ENCODE peak calls at places on chromosomes 11 and 22, in ten cellular contexts. B is OCI-LY7, D is progenitor cell of endocrine pancreas, Y is WERI-Rb-1, T is bronchial epithelial cell, Z is GM06990, P is Peyer's patch, S is IMR-90, H is astrocyte of the spinal cord, L is hepatocyte. N is an unnamed sample.

GRCh38 chr11:28834877-28835276 is 726.7 kb downstream of the METTL15 start:
- DNase-seq in H (peak; percentile 88), Y (peak; percentile 73), L (no peak), S (peak; percentile 97), D (no peak), B (no peak), T (peak; percentile 84), Z (no peak), P (no peak), N (no peak)

GRCh38 chr22:44930711-44931035 is 79.1 kb downstream of the PHF21B start:
- DNase-seq in B (no peak), H (no peak), S (no peak), T (no peak), P (no peak), L (no peak), Z (no peak), Y (no peak), D (no peak), N (no peak)

GRCh38 chr22:23387827-23388491 is 192.1 kb downstream of the IGLL1 start:
- DNase-seq in H (no peak), S (no peak), L (no peak), T (no peak), D (no peak), Z (no peak), Y (no peak), B (no peak), P (peak; percentile 52), N (no peak)

GRCh38 chr11:8715501-8715900 is 32.9 kb downstream of the RPL27A start:
- DNase-seq in B (no peak), Y (no peak), L (no peak), T (no peak), Z (no peak), H (no peak), D (no peak), P (no peak), S (no peak), N (no peak)

GRCh38 chr11:78212586-78213371 is 24.1 kb downstream of the USP35 start:
- DNase-seq in P (no peak), L (no peak), D (no peak), Z (no peak), S (peak; percentile 76), B (no peak), H (peak; percentile 13), T (no peak), Y (no peak), N (no peak)

GRCh38 chr11:71420455-71421241 is 27.5 kb downstream of the DHCR7 start:
- DNase-seq in T (peak; percentile 51), Z (peak; percentile 37), P (no peak), S (peak; percentile 55), D (peak; percentile 51), L (peak; percentile 75), B (peak; percentile 81), Y (peak; percentile 68), H (peak; percentile 41), N (peak; percentile 45)

GRCh38 chr11:70140859-70141489 is 62.1 kb upstream of the FADD start:
- DNase-seq in T (no peak), Z (no peak), P (no peak), B (no peak), D (no peak), S (peak; percentile 36), L (no peak), Y (no peak), H (no peak), N (no peak)

GRCh38 chr11:121451178-121451981 is 734 bp upstream of the SORL1 start:
- DNase-seq in Y (no peak), P (peak; percentile 89), T (no peak), S (no peak), H (no peak), L (peak; percentile 83), Z (no peak), D (no peak), B (peak; percentile 79), N (no peak)

GRCh38 chr11:1375955-1376258 is 13.8 kb upstream of the BRSK2 start:
- DNase-seq in T (no peak), S (no peak), L (no peak), P (no peak), D (no peak), Y (no peak), Z (no peak), B (no peak), H (no peak), N (no peak)

GRCh38 chr22:49020314-49020713 is 807.4 kb downstream of the BRD1 start:
- DNase-seq in Z (no peak), Y (no peak), D (no peak), L (no peak), H (no peak), S (no peak), B (no peak), T (no peak), P (peak; percentile 9), N (no peak)

DNA sequence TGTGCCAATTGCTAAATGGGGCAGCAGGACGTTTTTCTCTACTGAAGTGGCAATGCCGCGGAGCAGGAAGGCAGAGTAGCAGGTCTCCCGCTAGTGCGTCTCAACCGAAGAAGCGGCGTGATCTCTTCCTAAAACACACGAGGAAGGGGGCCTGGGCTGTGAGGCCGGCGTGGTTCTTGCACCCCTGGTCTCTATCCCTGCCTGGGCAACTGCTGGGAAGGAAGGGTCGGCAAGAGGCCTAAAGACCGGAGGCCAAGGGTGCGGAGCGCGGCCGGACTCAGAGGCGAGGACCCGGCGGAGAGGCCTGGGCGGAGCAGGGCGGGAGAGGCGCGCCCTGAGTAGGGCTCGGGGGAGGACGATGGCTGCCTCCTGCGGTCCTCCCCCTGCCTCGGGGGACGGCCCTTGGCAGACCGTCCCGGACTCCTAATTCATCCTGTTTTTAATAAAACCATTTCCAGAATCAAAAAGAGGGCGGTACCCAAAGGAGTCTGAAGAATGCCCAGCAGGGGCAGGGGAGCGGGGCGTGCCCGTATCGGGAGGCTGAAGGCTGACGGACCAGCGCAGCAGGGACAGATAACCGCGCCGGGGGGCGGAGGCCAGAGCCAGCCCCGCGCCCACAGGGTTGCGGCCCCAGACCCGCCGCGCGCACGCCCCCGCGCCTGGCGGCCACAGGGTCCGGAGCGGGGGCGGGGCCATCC is 559 bp upstream of the APLP2 start:
- DNase-seq in P (peak; percentile 83), S (peak; percentile 80), D (no peak), H (peak; percentile 90), B (no peak), T (peak; percentile 73), Y (no peak), L (peak; percentile 61), Z (peak; percentile 68), N (peak; percentile 43)
- TF ChIP-seq CTCF in P (peak; percentile 63), S (peak; percentile 12), D (no peak), H (peak; percentile 16), B (peak; percentile 14), T (peak; percentile 3), Y (no peak), L (no peak), Z (no peak), N (no peak)

GRCh38 chr22:42111798-42112197 is 18.8 kb downstream of the CYP2D6 start:
- DNase-seq in P (no peak), H (no peak), Y (no peak), D (no peak), T (no peak), B (no peak), S (no peak), Z (no peak), L (no peak), N (no peak)

GRCh38 chr22:42114721-42115120 is 15.9 kb downstream of the CYP2D6 start:
- DNase-seq in Z (no peak), P (no peak), D (no peak), Y (peak; percentile 67), B (peak; percentile 30), H (no peak), T (no peak), L (peak; percentile 80), S (peak; percentile 6), N (no peak)

GRCh38 chr22:42116848-42117424 is 13.7 kb downstream of the CYP2D6 start:
- DNase-seq in L (peak; percentile 71), P (no peak), S (peak; percentile 4), Y (peak; percentile 67), Z (no peak), B (peak; percentile 16), D (no peak), H (no peak), T (no peak), N (no peak)
- TF ChIP-seq CTCF in L (peak; percentile 28), P (peak; percentile 17), S (no peak), Y (peak; percentile 64), Z (peak; percentile 12), B (peak; percentile 73), D (no peak), H (no peak), T (no peak), N (no peak)

DNA sequence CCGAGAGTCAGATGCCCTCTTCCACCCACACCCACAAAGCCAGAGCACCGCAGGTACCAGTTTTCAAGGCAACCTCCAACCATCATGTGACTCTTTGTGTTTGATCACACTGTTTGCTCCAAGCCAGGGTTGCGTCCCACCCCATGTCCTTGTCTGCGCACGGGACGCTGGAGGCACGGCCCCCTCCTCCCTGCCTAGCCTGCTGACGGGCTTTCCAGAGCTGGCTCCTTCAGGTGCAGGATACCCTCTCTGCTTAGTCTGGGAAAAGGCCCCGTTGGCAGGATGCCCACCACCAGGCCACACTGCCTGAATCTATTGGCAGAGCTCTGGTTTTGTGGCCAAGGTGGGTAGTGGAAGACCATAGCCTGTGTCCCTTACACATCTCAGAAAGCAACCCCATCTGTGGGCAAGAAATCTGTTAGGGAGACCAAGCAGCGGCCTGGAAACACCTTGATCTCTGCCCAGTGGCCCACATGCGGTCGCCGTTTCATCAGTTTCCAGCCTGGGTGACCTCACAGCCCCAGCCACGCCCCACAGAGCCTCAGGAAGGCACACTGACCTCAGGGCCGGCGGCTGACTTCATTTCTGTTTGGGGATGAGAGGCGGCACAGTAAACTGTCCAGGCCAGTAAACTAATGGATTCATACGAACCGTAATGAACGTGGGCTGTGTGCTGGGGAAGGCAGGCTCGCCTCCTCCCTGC is 25.9 kb downstream of the CDPF1 start:
- DNase-seq in P (no peak), T (no peak), Z (no peak), S (no peak), L (no peak), D (no peak), B (no peak), H (no peak), Y (no peak), N (no peak)
- TF ChIP-seq CTCF in P (no peak), T (no peak), Z (no peak), S (no peak), L (no peak), D (no peak), B (no peak), H (no peak), Y (no peak), N (no peak)

DNA sequence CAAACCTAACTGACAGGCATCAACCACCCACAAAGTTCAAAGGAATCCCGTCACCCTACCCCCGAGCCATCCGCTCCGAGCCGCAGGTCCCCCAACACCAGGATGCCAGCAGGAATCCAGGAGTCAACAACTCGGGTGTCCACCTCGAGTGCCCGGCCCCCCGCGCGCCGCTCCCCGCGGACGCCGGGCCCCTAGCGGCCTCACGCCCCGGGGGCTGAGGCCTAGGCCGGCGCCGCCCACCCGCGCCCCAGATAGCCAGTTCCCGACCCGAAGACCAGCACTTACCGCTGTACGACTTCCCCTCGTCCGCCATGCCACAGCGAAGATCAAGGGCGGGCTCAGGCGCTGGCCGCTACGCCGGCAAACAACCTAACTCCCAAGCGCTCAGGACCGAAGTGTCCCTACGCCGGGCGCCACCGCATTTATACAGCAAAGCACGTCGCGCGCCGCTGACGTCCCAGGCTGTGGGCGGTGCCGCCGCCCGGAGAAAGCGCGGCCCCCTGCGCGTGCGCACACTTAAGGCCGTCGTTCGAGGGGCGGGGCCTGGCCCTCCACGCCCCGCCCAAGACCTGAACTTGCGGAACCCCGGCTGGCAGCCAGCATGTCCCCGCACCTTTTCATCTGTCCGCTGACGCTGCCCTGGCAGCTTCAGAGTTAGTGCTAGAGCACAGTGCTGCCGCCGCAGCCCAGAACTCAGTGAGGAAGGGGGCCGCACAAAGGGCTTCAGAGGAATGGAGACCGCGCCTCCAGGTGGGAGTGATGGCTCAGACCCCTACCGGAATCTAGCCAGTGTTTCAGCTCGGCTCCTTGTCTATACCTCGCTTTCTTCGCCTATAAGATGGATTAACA is at the start of gene NXF1:
- DNase-seq in D (peak; percentile 97), B (peak; percentile 97), P (peak; percentile 98), Z (peak; percentile 98), L (peak; percentile 98), T (peak; percentile 83), S (peak; percentile 92), H (peak; percentile 97), Y (peak; percentile 95), N (peak; percentile 64)
- TF ChIP-seq CTCF in D (peak; percentile 27), B (peak; percentile 27), P (peak; percentile 42), Z (no peak), L (peak; percentile 3), T (no peak), S (no peak), H (peak; percentile 23), Y (no peak), N (no peak)

N was measured in Panc1.